ENCODE peak calls at places on chromosomes 13 and 19, in seven cellular contexts. A is stimulated activated CD8-positive, alpha-beta memory T cell treated with anti-CD3 and anti-CD28 coated beads, Interleukin-12 subunit alpha, Interleukin-12 subunit beta, amount 100 ng/mL, for 1 hour; M is heart left ventricle; N is A549; X is H54; W is dorsolateral prefrontal cortex; Q is HuH-7. B is an unnamed sample.
A peak's percentile ranks its signal among the peaks of the same experiment; 100 is the strongest.

GRCh38 chr13:109146393-109146792 is 517.0 kb downstream of the MYO16 start:
- DNase-seq in A (no peak), M (no peak), N (no peak), X (no peak), W (no peak), Q (no peak), B (no peak)

GRCh38 chr19:35404879-35405622 is 34.2 kb downstream of the GPR42 start:
- DNase-seq in A (no peak), M (peak; percentile 55), N (peak; percentile 66), X (peak; percentile 86), W (peak; percentile 17), Q (no peak), B (peak; percentile 55)

GRCh38 chr19:45587873-45588272 is 3.3 kb upstream of the OPA3 start:
- DNase-seq in A (no peak), M (no peak), N (peak; percentile 56), X (no peak), W (no peak), Q (no peak), B (peak; percentile 77)

GRCh38 chr13:48969685-48970084 is 6.0 kb upstream of the FNDC3A start:
- DNase-seq in A (no peak), M (no peak), N (no peak), X (no peak), W (no peak), Q (no peak), B (no peak)

GRCh38 chr19:45729774-45730388 is 815 bp downstream of the FBXO46 start:
- DNase-seq in A (no peak), M (no peak), N (no peak), X (no peak), W (no peak), Q (no peak), B (no peak)

GRCh38 chr13:46951516-46951915 is 54.7 kb upstream of the HTR2A start:
- DNase-seq in A (no peak), M (no peak), N (no peak), X (no peak), W (no peak), Q (no peak), B (no peak)

GRCh38 chr13:33865945-33866344 is 48.0 kb downstream of the RFC3 start:
- DNase-seq in A (no peak), M (no peak), N (no peak), X (no peak), W (no peak), Q (no peak), B (no peak)

GRCh38 chr13:100163375-100163774 is 74.5 kb downstream of the PCCA start:
- DNase-seq in A (no peak), M (no peak), N (no peak), X (no peak), W (no peak), Q (no peak), B (no peak)

GRCh38 chr13:32669030-32669646 is 82.9 kb downstream of the PDS5B start:
- DNase-seq in A (no peak), M (no peak), N (peak; percentile 48), X (no peak), W (no peak), Q (peak; percentile 6), B (no peak)

GRCh38 chr19:1650627-1651009 is 1.8 kb downstream of the TCF3 start:
- DNase-seq in A (no peak), M (no peak), N (no peak), X (no peak), W (no peak), Q (no peak), B (no peak)

GRCh38 chr13:84645196-84646071 is 763.2 kb upstream of the SLITRK1 start:
- DNase-seq in A (no peak), M (no peak), N (no peak), X (no peak), W (no peak), Q (no peak), B (no peak)